ENCODE peak calls at places on chromosomes 12 and 14, in six cellular contexts. F is PC-3; Z is SK-N-MC; P is dorsolateral prefrontal cortex; N is HCT116; I is CD8-positive, alpha-beta T cell. M is an unnamed sample.

GRCh38 chr14:99529899-99530298 is 48.7 kb downstream of the CCNK start:
- DNase-seq in F (no peak), Z (no peak), P (no peak), N (no peak), I (no peak), M (no peak)

GRCh38 chr12:46369474-46370379 is 2.8 kb downstream of the SLC38A2 start:
- DNase-seq in F (no peak), Z (no peak), P (no peak), N (no peak), I (no peak), M (no peak)

GRCh38 chr12:3962661-3963483 is 89.7 kb upstream of the PARP11 start:
- DNase-seq in F (no peak), Z (no peak), P (no peak), N (no peak), I (peak), M (no peak)

GRCh38 chr14:51176819-51177218 is 63.2 kb upstream of the TMX1 start:
- DNase-seq in F (no peak), Z (no peak), P (no peak), N (no peak), I (no peak), M (no peak)

GRCh38 chr14:98949031-98949430 is 323.0 kb downstream of the BCL11B start:
- DNase-seq in F (no peak), Z (no peak), P (no peak), N (no peak), I (no peak), M (no peak)

GRCh38 chr14:76760331-76761197 is 704 bp upstream of the VASH1 start:
- DNase-seq in F (no peak), Z (no peak), P (no peak), N (no peak), I (no peak), M (no peak)

GRCh38 chr12:103368167-103368566 is 127.6 kb downstream of the C12orf42 start:
- DNase-seq in F (no peak), Z (no peak), P (no peak), N (no peak), I (no peak), M (no peak)

GRCh38 chr14:92323916-92324818 is 1.2 kb downstream of the SLC24A4 start:
- DNase-seq in F (no peak), Z (no peak), P (no peak), N (no peak), I (no peak), M (no peak)

GRCh38 chr12:68097386-68097785 is 62.2 kb downstream of the IFNG start:
- DNase-seq in F (peak), Z (no peak), P (no peak), N (no peak), I (no peak), M (no peak)

GRCh38 chr14:22565391-22565945 is 23.6 kb downstream of the DAD1 start:
- DNase-seq in F (no peak), Z (no peak), P (no peak), N (no peak), I (peak), M (no peak)
- H3K27ac ChIP-seq in F (no peak), Z (no peak), P (no peak), N (no peak), I (peak), M (no peak)

GRCh38 chr14:104741108-104741802 is 11.7 kb upstream of the SIVA1 start:
- DNase-seq in F (no peak), Z (no peak), P (no peak), N (no peak), I (no peak), M (no peak)
- H3K27ac ChIP-seq in F (no peak), Z (no peak), P (no peak), N (no peak), I (no peak), M (no peak)

GRCh38 chr12:124817076-124818000 is 46.3 kb downstream of the SCARB1 start:
- DNase-seq in F (no peak), Z (no peak), P (no peak), N (no peak), I (no peak), M (no peak)
- H3K27ac ChIP-seq in F (no peak), Z (no peak), P (no peak), N (no peak), I (no peak), M (no peak)

DNA sequence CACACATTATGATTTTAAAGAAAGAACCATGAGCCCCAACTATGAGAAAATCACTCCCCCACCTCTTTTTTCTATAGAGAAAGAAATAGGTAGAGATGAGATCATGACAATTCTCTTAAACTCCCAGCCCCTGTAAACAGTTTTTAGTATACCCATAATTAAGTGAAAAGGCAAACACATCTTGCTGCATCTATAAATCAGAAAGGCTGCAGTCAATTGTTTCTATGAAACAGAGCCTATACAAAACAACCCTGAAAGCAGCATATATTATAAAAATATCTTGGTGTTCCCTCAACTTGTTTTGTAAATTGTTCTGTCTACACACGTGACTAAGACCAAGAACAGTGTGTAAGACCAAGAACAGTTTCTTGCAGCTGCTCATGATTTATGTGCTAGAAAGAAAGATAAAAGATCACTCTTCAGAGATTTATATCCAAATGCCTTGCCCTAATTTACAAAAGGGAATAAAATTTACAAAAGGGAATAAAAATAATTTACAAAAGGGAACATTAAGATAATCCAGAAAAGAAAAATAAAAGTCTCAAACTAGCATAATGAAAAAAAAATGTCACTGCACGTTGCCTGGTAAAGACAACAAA is 4.8 kb downstream of the KITLG start:
- DNase-seq in F (no peak), Z (no peak), P (no peak), N (no peak), I (no peak), M (no peak)
- H3K27ac ChIP-seq in F (no peak), Z (no peak), P (peak), N (peak), I (no peak), M (no peak)

DNA sequence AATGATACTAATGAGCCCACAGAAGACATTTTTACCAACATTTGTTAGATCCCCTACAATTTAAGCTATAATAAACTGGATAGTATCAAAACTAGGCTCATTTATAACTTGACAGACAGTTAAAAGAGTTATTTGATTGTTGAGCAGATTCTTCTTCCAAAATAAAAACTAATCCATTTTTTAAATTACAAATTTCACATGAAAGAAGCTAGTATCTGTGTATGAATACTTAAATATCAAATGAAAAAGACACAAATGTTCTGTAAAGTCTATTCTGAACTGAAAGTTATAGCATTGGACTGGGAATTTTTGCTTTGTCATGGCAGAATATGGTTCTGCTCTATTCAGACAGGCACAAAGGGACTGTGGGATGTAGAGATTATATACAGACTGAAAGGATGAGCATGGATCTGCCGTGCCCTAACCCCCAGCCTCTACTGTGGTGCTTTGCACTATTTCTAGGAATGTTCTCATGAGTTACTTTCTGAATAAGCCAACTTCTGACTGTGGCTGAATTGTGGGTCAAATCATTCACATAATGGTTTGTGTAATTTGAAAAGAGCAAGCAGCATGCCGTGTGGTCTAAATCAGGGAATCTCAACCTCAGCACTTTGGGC is 352.7 kb downstream of the KCNH5 start:
- DNase-seq in F (no peak), Z (no peak), P (no peak), N (no peak), I (no peak), M (no peak)
- H3K27ac ChIP-seq in F (peak), Z (no peak), P (no peak), N (no peak), I (no peak), M (no peak)

GRCh38 chr12:14839262-14839661 is 4.1 kb downstream of the ART4 start:
- DNase-seq in F (no peak), Z (no peak), P (no peak), N (no peak), I (no peak), M (no peak)

GRCh38 chr12:14833952-14834351 is 9.4 kb downstream of the ART4 start:
- DNase-seq in F (no peak), Z (no peak), P (no peak), N (no peak), I (no peak), M (no peak)

GRCh38 chr12:14833336-14833735 is 10.0 kb downstream of the ART4 start:
- DNase-seq in F (no peak), Z (no peak), P (no peak), N (no peak), I (no peak), M (no peak)

GRCh38 chr12:14834502-14834901 is 8.8 kb downstream of the ART4 start:
- DNase-seq in F (no peak), Z (no peak), P (no peak), N (no peak), I (no peak), M (no peak)

GRCh38 chr12:14836336-14837210 is 6.8 kb downstream of the ART4 start:
- DNase-seq in F (peak), Z (no peak), P (no peak), N (no peak), I (no peak), M (no peak)
- H3K27ac ChIP-seq in F (peak), Z (no peak), P (no peak), N (no peak), I (no peak), M (no peak)